ENCODE peak calls at places on chromosomes 5 and 9, in five cellular contexts. O is MCF 10A; S is activated T-cell treated with anti-CD3 and anti-CD28 coated beads, Interleukin-2, amount 50 U/mL, for 72 hours; V is A549; M is brain microvascular endothelial cell. G is an unnamed sample.

GRCh38 chr9:95107001-95107749 is 210.3 kb downstream of the FANCC start:
- DNase-seq in M (peak), V (no peak), S (no peak), O (no peak), G (no peak)

GRCh38 chr9:23736293-23736692 is 89.7 kb downstream of the ELAVL2 start:
- DNase-seq in O (no peak), S (no peak), V (no peak), M (no peak), G (no peak)

GRCh38 chr5:135072357-135073247 is 38.6 kb upstream of the PITX1 start:
- DNase-seq in V (no peak), O (no peak), S (no peak), M (no peak), G (peak)

GRCh38 chr5:177188775-177189174 is 55.2 kb downstream of the NSD1 start:
- DNase-seq in O (no peak), V (no peak), M (no peak), S (no peak), G (no peak)

GRCh38 chr9:97660345-97660744 is 26.7 kb downstream of the NCBP1 start:
- DNase-seq in M (no peak), S (no peak), O (no peak), V (no peak), G (no peak)

GRCh38 chr5:69494481-69494880 is 1.9 kb downstream of the OCLN start:
- DNase-seq in M (no peak), S (no peak), O (no peak), V (no peak), G (no peak)

GRCh38 chr5:78509884-78510769 is 138.4 kb downstream of the LHFPL2 start:
- DNase-seq in V (no peak), M (no peak), S (peak), O (no peak), G (no peak)

GRCh38 chr5:170523830-170524229 is 20.0 kb downstream of the KCNIP1 start:
- DNase-seq in O (no peak), M (no peak), S (no peak), V (no peak), G (no peak)

GRCh38 chr5:151557951-151558350 is 33.2 kb downstream of the FAT2 start:
- DNase-seq in O (no peak), S (no peak), M (no peak), V (no peak), G (no peak)

GRCh38 chr5:43711496-43711895 is 108.5 kb downstream of the NNT start:
- DNase-seq in M (peak), O (peak), V (no peak), S (no peak), G (no peak)